ENCODE peak calls at places on chromosome 1, in seven cellular contexts. C is B cell, U is astrocyte of the spinal cord, P is BJ, K is fibroblast of mammary gland, R is AG04450, A is GM23338. T is an unnamed sample.
A peak's percentile ranks its signal among the peaks of the same experiment; 100 is the strongest.

GRCh38 chr1:51570063-51570720 is 46.7 kb upstream of the OSBPL9 start:
- DNase-seq in R (no peak), A (no peak), K (no peak), P (no peak), U (no peak), C (no peak), T (no peak)

GRCh38 chr1:21659099-21659923 is 9.8 kb downstream of the RAP1GAP start:
- DNase-seq in P (no peak), C (peak; percentile 73), U (peak; percentile 56), K (peak; percentile 42), R (no peak), A (peak; percentile 85), T (peak; percentile 10)

GRCh38 chr1:194024659-194025058 is 838.2 kb upstream of the B3GALT2 start:
- DNase-seq in P (no peak), C (no peak), R (no peak), U (peak; percentile 86), A (no peak), K (peak; percentile 34), T (no peak)

GRCh38 chr1:178484698-178485225 is 12.0 kb downstream of the CLEC20A start:
- DNase-seq in U (no peak), A (no peak), R (no peak), P (no peak), K (peak; percentile 19), C (no peak), T (no peak)

GRCh38 chr1:215568287-215568692 is 1.2 kb downstream of the KCTD3 start:
- DNase-seq in A (no peak), R (peak; percentile 29), K (peak; percentile 86), C (no peak), P (no peak), U (peak; percentile 74), T (peak; percentile 24)

GRCh38 chr1:61140778-61141177 is 58.4 kb downstream of the NFIA start:
- DNase-seq in R (no peak), U (no peak), K (no peak), A (no peak), C (no peak), P (no peak), T (no peak)

GRCh38 chr1:212037900-212038299 is 2.4 kb downstream of the DTL start:
- DNase-seq in U (no peak), A (no peak), R (no peak), P (no peak), C (no peak), K (peak; percentile 31), T (no peak)

GRCh38 chr1:211332839-211333238 is 6.2 kb downstream of the TRAF5 start:
- DNase-seq in K (peak; percentile 43), U (no peak), C (no peak), P (no peak), R (no peak), A (no peak), T (no peak)

GRCh38 chr1:52345252-52345651 is 20.8 kb downstream of the CC2D1B start:
- DNase-seq in R (no peak), U (no peak), K (no peak), C (no peak), P (no peak), A (no peak), T (no peak)

GRCh38 chr1:66237722-66238479 is 296.1 kb upstream of the SGIP1 start:
- DNase-seq in R (no peak), U (no peak), C (no peak), K (no peak), A (no peak), P (no peak), T (no peak)

GRCh38 chr1:66242646-66243547 is 291.1 kb upstream of the SGIP1 start:
- DNase-seq in C (peak; percentile 71), A (peak; percentile 89), P (no peak), R (peak; percentile 71), K (peak; percentile 87), U (peak; percentile 89), T (peak; percentile 64)

GRCh38 chr1:66243548-66244130 is 290.3 kb upstream of the SGIP1 start:
- DNase-seq in U (no peak), C (no peak), P (no peak), R (no peak), K (peak; percentile 16), A (no peak), T (no peak)

GRCh38 chr1:66240491-66241484 is 293.2 kb upstream of the SGIP1 start:
- DNase-seq in A (no peak), K (no peak), C (no peak), U (no peak), R (no peak), P (no peak), T (no peak)

GRCh38 chr1:66239834-66240233 is 294.1 kb upstream of the SGIP1 start:
- DNase-seq in U (no peak), K (no peak), A (peak; percentile 73), P (no peak), C (no peak), R (no peak), T (no peak)
- TF ChIP-seq CTCF in U (no peak), K (peak; percentile 15), A (peak; percentile 32), P (no peak), C (peak; percentile 31), R (peak; percentile 20), T (no peak)

GRCh38 chr1:82836246-82836645 is 1035.5 kb downstream of the ADGRL2 start:
- DNase-seq in R (no peak), K (peak; percentile 28), P (no peak), A (no peak), U (no peak), C (no peak), T (no peak)

GRCh38 chr1:82838066-82838465 is 1037.3 kb downstream of the ADGRL2 start:
- DNase-seq in K (peak; percentile 57), A (no peak), U (peak; percentile 19), R (no peak), C (no peak), P (peak; percentile 11), T (no peak)

GRCh38 chr1:82845371-82845770 is 1044.6 kb downstream of the ADGRL2 start:
- DNase-seq in A (no peak), C (no peak), U (no peak), K (no peak), R (no peak), P (no peak), T (no peak)

GRCh38 chr1:82837261-82837660 is 1036.5 kb downstream of the ADGRL2 start:
- DNase-seq in R (no peak), C (no peak), A (no peak), K (peak; percentile 31), U (no peak), P (no peak), T (no peak)

GRCh38 chr1:82840192-82840591 is 1039.5 kb downstream of the ADGRL2 start:
- DNase-seq in R (no peak), A (no peak), C (no peak), P (no peak), K (no peak), U (no peak), T (no peak)
- TF ChIP-seq CTCF in R (no peak), A (no peak), C (no peak), P (no peak), K (no peak), U (no peak), T (no peak)

DNA sequence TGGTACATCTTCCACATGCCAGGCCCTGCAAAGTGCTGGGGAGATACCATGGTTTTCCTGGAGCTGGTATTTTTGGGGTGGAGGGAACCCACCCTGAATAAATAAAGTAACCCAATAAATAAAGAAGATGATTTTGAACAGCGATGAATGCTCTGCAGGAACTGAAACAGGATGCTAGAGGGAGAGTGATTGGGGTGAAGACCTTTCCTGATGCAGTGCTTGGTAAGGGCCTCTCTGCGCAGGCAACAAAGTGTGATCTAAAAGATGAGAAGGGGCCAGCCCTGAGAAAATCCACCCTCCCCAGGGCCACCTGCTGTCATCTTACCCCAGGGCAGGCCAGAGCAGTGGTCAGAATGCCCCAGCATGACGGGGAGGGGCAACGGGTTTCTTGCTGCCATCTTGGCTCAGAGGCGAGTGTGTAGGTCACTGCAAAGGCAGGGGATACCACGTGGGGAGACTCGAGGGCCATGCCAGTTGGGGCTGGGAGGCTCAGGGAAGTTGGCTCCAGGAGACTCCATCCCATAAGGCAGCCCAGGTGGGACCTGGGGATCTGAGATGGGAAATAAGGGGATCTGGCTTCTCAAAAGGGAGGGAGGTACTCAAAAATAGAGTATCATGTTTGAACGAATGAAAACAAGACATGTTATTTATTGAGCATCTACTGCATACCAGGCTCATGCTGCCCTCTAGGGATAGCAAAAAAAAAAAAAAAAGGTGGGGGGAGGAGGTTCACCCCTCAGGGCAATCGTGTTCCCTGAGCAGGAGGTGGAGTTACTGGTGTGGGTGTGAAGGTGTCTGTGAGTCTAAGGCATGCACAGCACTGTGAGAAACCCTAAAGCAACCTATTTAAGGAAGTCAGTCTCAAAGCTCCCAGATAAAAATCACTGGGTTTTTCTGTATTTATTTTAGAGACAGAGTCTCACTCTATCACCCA is 2.8 kb downstream of the SRARP start:
- DNase-seq in C (no peak), A (no peak), K (peak; percentile 34), P (no peak), R (no peak), U (peak; percentile 10), T (no peak)
- TF ChIP-seq CTCF in C (no peak), A (no peak), K (peak; percentile 31), P (peak; percentile 35), R (no peak), U (peak; percentile 11), T (peak; percentile 19)

GRCh38 chr1:36351222-36351977 is 28.0 kb upstream of the EVA1B start:
- DNase-seq in R (no peak), K (peak; percentile 87), C (no peak), A (no peak), U (peak; percentile 87), P (peak; percentile 77), T (peak; percentile 59)
- TF ChIP-seq CTCF in R (peak; percentile 30), K (peak; percentile 17), C (no peak), A (no peak), U (peak; percentile 20), P (no peak), T (peak; percentile 16)

GRCh38 chr1:241924080-241924808 is 33.3 kb upstream of the BECN2 start:
- DNase-seq in C (no peak), U (no peak), K (peak; percentile 26), A (no peak), R (no peak), P (no peak), T (no peak)

GRCh38 chr1:241927321-241927720 is 30.2 kb upstream of the BECN2 start:
- DNase-seq in A (no peak), R (no peak), K (no peak), P (no peak), C (no peak), U (no peak), T (no peak)

DNA sequence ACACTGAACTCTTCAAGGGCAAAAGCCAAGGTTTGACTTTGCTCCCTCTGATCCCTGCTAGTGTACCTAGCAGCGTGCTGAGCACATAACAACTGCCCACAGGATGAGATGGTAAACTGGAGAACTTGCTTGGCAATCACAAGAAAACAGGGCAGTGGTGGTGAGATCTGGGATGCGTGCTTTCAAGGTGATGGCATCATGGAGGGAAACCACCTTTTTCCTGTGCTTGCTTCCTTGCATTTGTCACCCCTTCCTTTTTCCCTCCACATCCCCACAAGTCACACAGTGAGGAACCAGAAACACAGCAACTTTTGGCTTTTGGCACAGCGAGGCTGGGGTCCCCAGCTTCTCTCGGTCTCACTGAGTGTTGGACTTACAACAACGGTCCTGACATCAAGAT is 31.4 kb upstream of the BECN2 start:
- DNase-seq in C (no peak), P (no peak), U (no peak), A (no peak), R (no peak), K (no peak), T (no peak)
- TF ChIP-seq CTCF in C (no peak), P (no peak), U (no peak), A (no peak), R (no peak), K (no peak), T (no peak)

T was measured in AG09319.